ENCODE peak calls at places on chromosomes 13 and 19, in five cellular contexts. One of them, this sample, is unnamed.

GRCh38 chr13:95485045-95485517 is 67.4 kb upstream of the CLDN10 start:
- DNase-seq in fibroblast of pulmonary artery: peak; percentile 54
- DNase-seq in BJ: no peak
- DNase-seq in lower leg skin: no peak
- DNase-seq in Caco-2: no peak
- DNase-seq in this sample: no peak

GRCh38 chr19:18651738-18652137 is 14.9 kb downstream of the KLHL26 start:
- DNase-seq in fibroblast of pulmonary artery: no peak
- DNase-seq in BJ: no peak
- DNase-seq in lower leg skin: no peak
- DNase-seq in Caco-2: no peak
- DNase-seq in this sample: no peak

GRCh38 chr13:22387899-22388298 is 717.0 kb downstream of the FGF9 start:
- DNase-seq in fibroblast of pulmonary artery: no peak
- DNase-seq in BJ: no peak
- DNase-seq in lower leg skin: no peak
- DNase-seq in Caco-2: no peak
- DNase-seq in this sample: no peak

GRCh38 chr19:55189424-55189823 is 9.3 kb upstream of the SYT5 start:
- DNase-seq in fibroblast of pulmonary artery: peak; percentile 99
- DNase-seq in BJ: peak; percentile 83
- DNase-seq in lower leg skin: peak; percentile 84
- DNase-seq in Caco-2: no peak
- DNase-seq in this sample: no peak

GRCh38 chr13:107421028-107421427 is 794.3 kb downstream of the LIG4 start:
- DNase-seq in fibroblast of pulmonary artery: peak; percentile 23
- DNase-seq in BJ: no peak
- DNase-seq in lower leg skin: no peak
- DNase-seq in Caco-2: no peak
- DNase-seq in this sample: no peak

GRCh38 chr19:47819841-47820244 is 1.9 kb upstream of the CRX start:
- DNase-seq in fibroblast of pulmonary artery: no peak
- DNase-seq in BJ: no peak
- DNase-seq in lower leg skin: no peak
- DNase-seq in Caco-2: no peak
- DNase-seq in this sample: no peak

GRCh38 chr19:15759962-15760565 is 22.3 kb downstream of the OR10H3 start:
- DNase-seq in fibroblast of pulmonary artery: no peak
- DNase-seq in BJ: no peak
- DNase-seq in lower leg skin: no peak
- DNase-seq in Caco-2: no peak
- DNase-seq in this sample: no peak

GRCh38 chr13:107203146-107203847 is 635.4 kb upstream of the ARGLU1 start:
- DNase-seq in fibroblast of pulmonary artery: peak; percentile 56
- DNase-seq in BJ: no peak
- DNase-seq in lower leg skin: no peak
- DNase-seq in Caco-2: no peak
- DNase-seq in this sample: no peak

GRCh38 chr13:59043016-59043415 is 1120.7 kb downstream of the DIAPH3 start:
- DNase-seq in fibroblast of pulmonary artery: no peak
- DNase-seq in BJ: no peak
- DNase-seq in lower leg skin: no peak
- DNase-seq in Caco-2: no peak
- DNase-seq in this sample: no peak

GRCh38 chr13:68304287-68304893 is 1074.3 kb upstream of the PCDH9 start:
- DNase-seq in fibroblast of pulmonary artery: peak; percentile 19
- DNase-seq in BJ: no peak
- DNase-seq in lower leg skin: no peak
- DNase-seq in Caco-2: no peak
- DNase-seq in this sample: no peak

GRCh38 chr19:14472202-14472961 is 2.8 kb downstream of the PTGER1 start:
- DNase-seq in fibroblast of pulmonary artery: peak; percentile 56
- DNase-seq in BJ: no peak
- DNase-seq in lower leg skin: no peak
- DNase-seq in Caco-2: peak; percentile 66
- DNase-seq in this sample: peak; percentile 88

GRCh38 chr13:74074723-74075122 is 59.5 kb downstream of the KLF12 start:
- DNase-seq in fibroblast of pulmonary artery: peak; percentile 66
- DNase-seq in BJ: no peak
- DNase-seq in lower leg skin: no peak
- DNase-seq in Caco-2: no peak
- DNase-seq in this sample: no peak

GRCh38 chr19:34556500-34556899 is 74.9 kb downstream of the WTIP start:
- DNase-seq in fibroblast of pulmonary artery: peak; percentile 19
- DNase-seq in BJ: no peak
- DNase-seq in lower leg skin: no peak
- DNase-seq in Caco-2: no peak
- DNase-seq in this sample: no peak

GRCh38 chr19:48474084-48474592 is 5.0 kb downstream of the CYTH2 start:
- DNase-seq in fibroblast of pulmonary artery: no peak
- DNase-seq in BJ: no peak
- DNase-seq in lower leg skin: no peak
- DNase-seq in Caco-2: no peak
- DNase-seq in this sample: no peak

GRCh38 chr13:113981201-113981605 is 7.3 kb upstream of the C13orf46 start:
- DNase-seq in fibroblast of pulmonary artery: no peak
- DNase-seq in BJ: no peak
- DNase-seq in lower leg skin: peak; percentile 88
- DNase-seq in Caco-2: peak; percentile 31
- DNase-seq in this sample: no peak

GRCh38 chr19:40232479-40232878 is 6.0 kb upstream of the CCNP start:
- DNase-seq in fibroblast of pulmonary artery: no peak
- DNase-seq in BJ: no peak
- DNase-seq in lower leg skin: no peak
- DNase-seq in Caco-2: no peak
- DNase-seq in this sample: no peak

GRCh38 chr19:34985249-34986022 is 14.7 kb upstream of the GRAMD1A start:
- DNase-seq in fibroblast of pulmonary artery: peak; percentile 81
- DNase-seq in BJ: no peak
- DNase-seq in lower leg skin: peak; percentile 47
- DNase-seq in Caco-2: no peak
- DNase-seq in this sample: no peak

GRCh38 chr13:40495620-40496001 is 170.8 kb downstream of the FOXO1 start:
- DNase-seq in fibroblast of pulmonary artery: no peak
- DNase-seq in BJ: no peak
- DNase-seq in lower leg skin: no peak
- DNase-seq in Caco-2: no peak
- DNase-seq in this sample: no peak

GRCh38 chr19:42468273-42468796 is 25.6 kb upstream of the CXCL17 start:
- DNase-seq in fibroblast of pulmonary artery: peak; percentile 67
- DNase-seq in BJ: peak; percentile 46
- DNase-seq in lower leg skin: no peak
- DNase-seq in Caco-2: peak; percentile 43
- DNase-seq in this sample: no peak

GRCh38 chr19:13693933-13694332 is 70.4 kb upstream of the MRI1 start:
- DNase-seq in fibroblast of pulmonary artery: no peak
- DNase-seq in BJ: no peak
- DNase-seq in lower leg skin: no peak
- DNase-seq in Caco-2: no peak
- DNase-seq in this sample: no peak

GRCh38 chr19:49946415-49946814 is 14.6 kb downstream of the SIGLEC11 start:
- DNase-seq in fibroblast of pulmonary artery: no peak
- DNase-seq in BJ: no peak
- DNase-seq in lower leg skin: no peak
- DNase-seq in Caco-2: no peak
- DNase-seq in this sample: no peak

GRCh38 chr13:94416454-94417080 is 62.9 kb downstream of the DCT start:
- DNase-seq in fibroblast of pulmonary artery: peak; percentile 35
- DNase-seq in BJ: no peak
- DNase-seq in lower leg skin: no peak
- DNase-seq in Caco-2: peak; percentile 53
- DNase-seq in this sample: peak; percentile 35

DNA sequence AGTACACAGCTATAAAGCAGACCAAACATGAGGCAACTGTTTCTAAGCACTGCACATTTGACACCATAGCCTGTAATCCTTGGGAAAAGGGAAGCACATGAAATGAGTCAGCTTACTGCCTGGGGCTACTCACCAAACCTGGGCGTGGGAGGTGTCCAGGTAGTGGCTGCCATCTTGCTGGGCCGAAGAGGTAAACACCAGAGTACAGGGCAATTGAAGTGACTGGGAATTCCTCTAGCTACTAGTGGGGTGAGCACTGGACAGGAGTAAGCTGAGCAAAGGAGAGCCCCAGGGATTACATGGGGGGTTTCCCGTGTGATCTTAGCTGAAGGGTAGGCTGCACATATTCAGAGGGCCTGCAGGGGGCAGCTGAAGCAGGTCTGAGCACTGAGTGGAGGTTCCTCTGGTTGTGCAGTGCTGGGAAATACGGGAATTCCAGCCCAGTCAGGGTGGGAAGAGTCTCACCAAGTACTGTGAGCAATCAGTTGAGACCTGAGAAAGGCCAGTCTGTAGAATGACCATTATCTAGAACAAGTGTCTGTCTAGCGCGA is 140.5 kb downstream of the SLC7A1 start:
- DNase-seq in fibroblast of pulmonary artery: no peak
- DNase-seq in BJ: peak; percentile 12
- DNase-seq in lower leg skin: no peak
- DNase-seq in Caco-2: peak; percentile 44
- DNase-seq in this sample: no peak
- TF ChIP-seq CTCF in fibroblast of pulmonary artery: peak; percentile 42
- TF ChIP-seq CTCF in BJ: peak; percentile 43
- TF ChIP-seq CTCF in lower leg skin: no peak
- TF ChIP-seq CTCF in Caco-2: peak; percentile 27
- TF ChIP-seq CTCF in this sample: peak; percentile 35

DNA sequence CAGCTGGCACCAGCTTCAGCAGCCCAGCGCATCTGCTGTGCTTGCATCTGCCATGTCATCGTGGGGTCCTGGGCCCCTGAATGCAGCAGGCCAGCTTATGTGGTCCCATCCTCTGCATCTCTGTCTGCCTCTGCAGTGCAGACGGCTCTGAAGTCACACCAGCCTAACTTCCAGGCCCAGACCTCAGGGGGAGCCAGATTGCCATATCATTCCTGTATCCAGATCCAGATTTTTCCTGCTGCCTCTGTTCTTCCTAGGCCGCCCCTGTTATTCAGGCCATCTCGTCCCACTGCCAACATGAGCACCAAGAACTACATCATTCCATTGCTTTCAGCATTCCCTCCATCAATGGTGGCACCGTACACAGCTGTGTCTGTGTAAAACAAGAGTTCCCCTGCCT is 571.6 kb downstream of the UQCRFS1 start:
- DNase-seq in fibroblast of pulmonary artery: no peak
- DNase-seq in BJ: no peak
- DNase-seq in lower leg skin: no peak
- DNase-seq in Caco-2: no peak
- DNase-seq in this sample: no peak
- TF ChIP-seq CTCF in fibroblast of pulmonary artery: no peak
- TF ChIP-seq CTCF in BJ: no peak
- TF ChIP-seq CTCF in lower leg skin: no peak
- TF ChIP-seq CTCF in Caco-2: no peak
- TF ChIP-seq CTCF in this sample: no peak

GRCh38 chr13:25890671-25891212 is 161.1 kb downstream of the SHISA2 start:
- DNase-seq in fibroblast of pulmonary artery: peak; percentile 13
- DNase-seq in BJ: no peak
- DNase-seq in lower leg skin: no peak
- DNase-seq in Caco-2: no peak
- DNase-seq in this sample: no peak

GRCh38 chr13:25887962-25888655 is 163.7 kb downstream of the SHISA2 start:
- DNase-seq in fibroblast of pulmonary artery: no peak
- DNase-seq in BJ: no peak
- DNase-seq in lower leg skin: no peak
- DNase-seq in Caco-2: no peak
- DNase-seq in this sample: no peak

GRCh38 chr13:25882732-25883357 is 169.0 kb downstream of the SHISA2 start:
- DNase-seq in fibroblast of pulmonary artery: no peak
- DNase-seq in BJ: no peak
- DNase-seq in lower leg skin: no peak
- DNase-seq in Caco-2: no peak
- DNase-seq in this sample: no peak

GRCh38 chr13:25885418-25885817 is 166.4 kb downstream of the SHISA2 start:
- DNase-seq in fibroblast of pulmonary artery: no peak
- DNase-seq in BJ: no peak
- DNase-seq in lower leg skin: no peak
- DNase-seq in Caco-2: no peak
- DNase-seq in this sample: no peak

GRCh38 chr13:25886438-25887214 is 165.2 kb downstream of the SHISA2 start:
- DNase-seq in fibroblast of pulmonary artery: peak; percentile 31
- DNase-seq in BJ: no peak
- DNase-seq in lower leg skin: no peak
- DNase-seq in Caco-2: no peak
- DNase-seq in this sample: no peak
- TF ChIP-seq CTCF in fibroblast of pulmonary artery: no peak
- TF ChIP-seq CTCF in BJ: no peak
- TF ChIP-seq CTCF in lower leg skin: no peak
- TF ChIP-seq CTCF in Caco-2: no peak
- TF ChIP-seq CTCF in this sample: no peak

GRCh38 chr13:79060216-79060615 is 345.8 kb downstream of the RBM26 start:
- DNase-seq in fibroblast of pulmonary artery: no peak
- DNase-seq in BJ: no peak
- DNase-seq in lower leg skin: no peak
- DNase-seq in Caco-2: no peak
- DNase-seq in this sample: no peak
- TF ChIP-seq CTCF in fibroblast of pulmonary artery: no peak
- TF ChIP-seq CTCF in BJ: no peak
- TF ChIP-seq CTCF in lower leg skin: no peak
- TF ChIP-seq CTCF in Caco-2: peak; percentile 10
- TF ChIP-seq CTCF in this sample: peak; percentile 39

GRCh38 chr19:1513492-1514294 is 874 bp upstream of the ADAMTSL5 start:
- DNase-seq in fibroblast of pulmonary artery: peak; percentile 64
- DNase-seq in BJ: no peak
- DNase-seq in lower leg skin: no peak
- DNase-seq in Caco-2: peak; percentile 70
- DNase-seq in this sample: no peak

GRCh38 chr19:1511989-1512338 is 855 bp downstream of the ADAMTSL5 start:
- DNase-seq in fibroblast of pulmonary artery: no peak
- DNase-seq in BJ: no peak
- DNase-seq in lower leg skin: no peak
- DNase-seq in Caco-2: no peak
- DNase-seq in this sample: no peak

GRCh38 chr19:1511318-1511988 is 1.4 kb downstream of the ADAMTSL5 start:
- DNase-seq in fibroblast of pulmonary artery: no peak
- DNase-seq in BJ: no peak
- DNase-seq in lower leg skin: no peak
- DNase-seq in Caco-2: no peak
- DNase-seq in this sample: no peak

GRCh38 chr19:1514295-1514661 is 1.5 kb upstream of the ADAMTSL5 start:
- DNase-seq in fibroblast of pulmonary artery: no peak
- DNase-seq in BJ: no peak
- DNase-seq in lower leg skin: no peak
- DNase-seq in Caco-2: no peak
- DNase-seq in this sample: no peak

GRCh38 chr19:1512671-1513491 is at the start of gene ADAMTSL5:
- DNase-seq in fibroblast of pulmonary artery: peak; percentile 63
- DNase-seq in BJ: no peak
- DNase-seq in lower leg skin: no peak
- DNase-seq in Caco-2: peak; percentile 75
- DNase-seq in this sample: no peak
- TF ChIP-seq CTCF in fibroblast of pulmonary artery: no peak
- TF ChIP-seq CTCF in BJ: no peak
- TF ChIP-seq CTCF in lower leg skin: no peak
- TF ChIP-seq CTCF in Caco-2: peak; percentile 27
- TF ChIP-seq CTCF in this sample: peak; percentile 44